ENCODE peak calls at places on chromosome 19, in four cellular contexts. M, G, X and Q are unnamed samples.

GRCh38 chr19:16608290-16608704 is 19.7 kb downstream of the MED26 start:
- DNase-seq in M (no peak), X (peak), G (peak), Q (no peak)

GRCh38 chr19:7823902-7824301 is 6.1 kb upstream of the EVI5L start:
- DNase-seq in M (no peak), G (no peak), X (no peak), Q (no peak)

GRCh38 chr19:6677924-6678689 is 8.1 kb upstream of the TNFSF14 start:
- DNase-seq in M (no peak), X (peak), G (no peak), Q (no peak)

GRCh38 chr19:3270908-3271307 is 46.4 kb downstream of the CELF5 start:
- DNase-seq in X (peak), G (no peak), M (no peak), Q (no peak)

GRCh38 chr19:39832341-39833083 is 1.4 kb downstream of the DYRK1B start:
- DNase-seq in M (no peak), X (no peak), G (no peak), Q (no peak)

GRCh38 chr19:1650627-1651009 is 1.8 kb downstream of the TCF3 start:
- DNase-seq in M (peak), X (peak), G (no peak), Q (no peak)

GRCh38 chr19:6694147-6694815 is 24.3 kb upstream of the TNFSF14 start:
- DNase-seq in G (no peak), M (no peak), X (no peak), Q (no peak)

GRCh38 chr19:7083076-7083956 is 13.8 kb downstream of the ZNF557 start:
- DNase-seq in G (no peak), M (no peak), X (peak), Q (no peak)

GRCh38 chr19:37936166-37936565 is 29.2 kb downstream of the SIPA1L3 start:
- DNase-seq in M (no peak), X (no peak), G (no peak), Q (no peak)

GRCh38 chr19:13849991-13850909 is 26.7 kb upstream of the NANOS3 start:
- DNase-seq in G (no peak), M (no peak), X (peak), Q (peak)

GRCh38 chr19:30340724-30341595 is 31.2 kb upstream of the ZNF536 start:
- DNase-seq in G (no peak), X (no peak), M (no peak), Q (no peak)

GRCh38 chr19:29687897-29688728 is 22.9 kb downstream of the PLEKHF1 start:
- DNase-seq in M (no peak), X (peak), G (no peak), Q (no peak)

GRCh38 chr19:33204136-33204973 is 10.2 kb downstream of the LRP3 start:
- DNase-seq in G (no peak), X (no peak), M (no peak), Q (no peak)

GRCh38 chr19:48303367-48303766 is 22.0 kb upstream of the EMP3 start:
- DNase-seq in X (no peak), M (no peak), G (no peak), Q (no peak)